ENCODE peak calls at places on chromosomes 11 and 22, in five cellular contexts. E, Q, A, X and B are unnamed samples.

GRCh38 chr11:69877235-69877634 is 58.0 kb upstream of the FGF3 start:
- DNase-seq in E (no peak), Q (no peak), A (peak; percentile 24), X (peak; percentile 2), B (no peak)

GRCh38 chr11:66701432-66702240 is 23.9 kb upstream of the RBM4B start:
- DNase-seq in E (peak; percentile 43), Q (no peak), A (no peak), X (peak; percentile 33), B (no peak)

GRCh38 chr11:104343578-104343977 is 179.6 kb upstream of the PDGFD start:
- DNase-seq in E (no peak), Q (no peak), A (no peak), X (no peak), B (no peak)

GRCh38 chr11:8342821-8343681 is 79.4 kb upstream of the LMO1 start:
- DNase-seq in E (no peak), Q (no peak), A (no peak), X (no peak), B (peak; percentile 89)

GRCh38 chr22:41951898-41952474 is at the start of gene SMIM45:
- DNase-seq in E (no peak), Q (no peak), A (no peak), X (no peak), B (no peak)

GRCh38 chr11:130115218-130115617 is 44.4 kb upstream of the ST14 start:
- DNase-seq in E (no peak), Q (no peak), A (no peak), X (no peak), B (no peak)

GRCh38 chr11:128388182-128388815 is 199.1 kb downstream of the ETS1 start:
- DNase-seq in E (peak; percentile 58), Q (no peak), A (no peak), X (no peak), B (no peak)

GRCh38 chr11:1442807-1443366 is 43.7 kb downstream of the MOB2 start:
- DNase-seq in E (no peak), Q (no peak), A (no peak), X (no peak), B (peak; percentile 4)

GRCh38 chr11:9529333-9529648 is 44.2 kb upstream of the WEE1 start:
- DNase-seq in E (peak; percentile 68), Q (no peak), A (no peak), X (peak; percentile 40), B (no peak)

GRCh38 chr11:114190630-114191029 is 105.6 kb upstream of the NNMT start:
- DNase-seq in E (no peak), Q (no peak), A (no peak), X (no peak), B (no peak)

GRCh38 chr11:99171330-99171729 is 150.6 kb downstream of the CNTN5 start:
- DNase-seq in E (no peak), Q (no peak), A (no peak), X (no peak), B (no peak)

GRCh38 chr11:100716848-100717247 is 29.8 kb downstream of the ARHGAP42 start:
- DNase-seq in E (no peak), Q (no peak), A (no peak), X (no peak), B (no peak)

GRCh38 chr22:19291218-19291579 is 320 bp downstream of the CLTCL1 start:
- DNase-seq in E (peak; percentile 28), Q (peak; percentile 20), A (peak; percentile 53), X (peak; percentile 46), B (no peak)

GRCh38 chr22:40044102-40044869 is 49.5 kb downstream of the FAM83F start:
- DNase-seq in E (peak; percentile 98), Q (peak; percentile 99), A (peak; percentile 99), X (peak; percentile 98), B (peak; percentile 99)

GRCh38 chr22:18984564-18984963 is 48.5 kb upstream of the PRODH start:
- DNase-seq in E (no peak), Q (no peak), A (no peak), X (peak; percentile 5), B (no peak)

GRCh38 chr11:74019860-74020259 is 11.0 kb upstream of the UCP3 start:
- DNase-seq in E (no peak), Q (no peak), A (no peak), X (no peak), B (no peak)

GRCh38 chr11:86116386-86116726 is 47.5 kb upstream of the PICALM start:
- DNase-seq in E (no peak), Q (peak; percentile 15), A (no peak), X (no peak), B (peak; percentile 47)

GRCh38 chr22:24500251-24500820 is 5.2 kb downstream of the UPB1 start:
- DNase-seq in E (no peak), Q (no peak), A (no peak), X (no peak), B (no peak)

GRCh38 chr11:126544311-126545056 is 189.0 kb downstream of the ST3GAL4 start:
- DNase-seq in E (peak; percentile 25), Q (no peak), A (no peak), X (no peak), B (no peak)

GRCh38 chr11:2089536-2090165 is 49.5 kb downstream of the IGF2 start:
- DNase-seq in E (no peak), Q (no peak), A (peak; percentile 34), X (peak; percentile 7), B (peak; percentile 10)

GRCh38 chr11:75577198-75577597 is 15.1 kb downstream of the SERPINH1 start:
- DNase-seq in E (peak; percentile 58), Q (peak; percentile 43), A (peak; percentile 69), X (peak; percentile 66), B (peak; percentile 12)

GRCh38 chr11:19344661-19345518 is 104.1 kb upstream of the E2F8 start:
- DNase-seq in E (peak; percentile 29), Q (no peak), A (no peak), X (peak; percentile 26), B (peak; percentile 77)

GRCh38 chr11:35579557-35580396 is 38.5 kb upstream of the FJX1 start:
- DNase-seq in E (no peak), Q (no peak), A (no peak), X (no peak), B (no peak)

GRCh38 chr11:8717876-8718753 is 35.5 kb downstream of the RPL27A start:
- DNase-seq in E (no peak), Q (no peak), A (no peak), X (peak; percentile 66), B (no peak)

GRCh38 chr11:125072210-125072960 is 9.3 kb downstream of the SLC37A2 start:
- DNase-seq in E (no peak), Q (no peak), A (peak; percentile 83), X (no peak), B (peak; percentile 82)

GRCh38 chr22:46105494-46106278 is 44.6 kb upstream of the PPARA start:
- DNase-seq in E (no peak), Q (no peak), A (peak; percentile 85), X (peak; percentile 73), B (no peak)

GRCh38 chr22:46107753-46108563 is 42.4 kb upstream of the PPARA start:
- DNase-seq in E (no peak), Q (no peak), A (no peak), X (no peak), B (no peak)

GRCh38 chr22:46107089-46107664 is 43.1 kb upstream of the PPARA start:
- DNase-seq in E (no peak), Q (no peak), A (no peak), X (peak; percentile 90), B (no peak)

GRCh38 chr22:46104881-46105493 is 45.3 kb upstream of the PPARA start:
- DNase-seq in E (no peak), Q (no peak), A (no peak), X (no peak), B (no peak)

DNA sequence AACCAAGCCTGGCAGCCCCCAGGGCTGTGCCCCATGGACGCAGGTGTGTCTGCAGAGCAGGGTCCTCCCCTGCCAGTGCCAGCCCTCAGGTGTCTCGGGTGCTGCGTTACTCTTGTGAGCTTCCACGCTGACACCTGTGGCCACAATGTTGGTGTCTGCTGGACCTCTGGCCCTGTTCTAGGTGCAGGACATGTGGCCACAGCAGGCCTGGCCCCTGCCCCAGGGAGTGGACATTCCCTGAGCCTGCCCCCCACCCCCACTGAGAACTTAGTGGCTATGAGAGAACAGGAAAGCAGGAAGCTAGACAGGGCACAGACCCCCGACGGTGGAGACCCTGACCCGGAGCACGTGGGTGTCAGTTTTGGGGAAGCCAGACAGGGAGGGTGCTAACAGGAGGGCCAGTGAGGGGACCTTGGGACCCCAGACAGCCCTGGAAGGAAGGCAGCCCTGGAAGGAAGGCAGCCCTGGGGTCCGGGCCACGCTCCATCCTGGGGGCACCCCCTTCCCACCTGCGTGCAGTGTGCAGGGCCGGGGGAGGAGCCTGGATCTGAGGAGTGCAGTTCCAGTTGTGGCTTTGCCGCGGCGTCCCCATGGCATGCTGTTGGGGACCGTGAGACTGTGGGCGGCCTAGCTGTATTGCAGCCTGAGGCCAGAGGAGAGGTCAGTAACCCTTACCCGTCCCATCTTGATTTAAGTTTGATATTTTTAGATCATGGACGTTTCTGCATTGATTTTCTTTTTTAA is 43.9 kb upstream of the PPARA start:
- DNase-seq in E (no peak), Q (no peak), A (no peak), X (no peak), B (no peak)
- H3K4me1 ChIP-seq in E (no peaks in the 10 kb centered on the region), Q (no peaks in the 10 kb centered on the region), A (no peaks in the 10 kb centered on the region), X (peaks cover 98% of the 10 kb centered on the region), B (no peaks in the 10 kb centered on the region)

GRCh38 chr11:47330002-47330911 is 22.2 kb downstream of the MYBPC3 start:
- DNase-seq in E (no peak), Q (no peak), A (no peak), X (no peak), B (no peak)
- H3K4me1 ChIP-seq in E (peaks cover 7% of the 10 kb centered on the region), Q (no peaks in the 10 kb centered on the region), A (no peaks in the 10 kb centered on the region), X (no peaks in the 10 kb centered on the region), B (no peaks in the 10 kb centered on the region)

GRCh38 chr11:15878756-15879155 is 477.6 kb downstream of the SOX6 start:
- DNase-seq in E (no peak), Q (no peak), A (no peak), X (no peak), B (no peak)

GRCh38 chr11:15875393-15875792 is 481.0 kb downstream of the SOX6 start:
- DNase-seq in E (no peak), Q (no peak), A (no peak), X (no peak), B (no peak)

GRCh38 chr11:15873501-15873900 is 482.8 kb downstream of the SOX6 start:
- DNase-seq in E (no peak), Q (no peak), A (no peak), X (no peak), B (no peak)

GRCh38 chr11:15874699-15875098 is 481.6 kb downstream of the SOX6 start:
- DNase-seq in E (no peak), Q (no peak), A (no peak), X (no peak), B (no peak)

GRCh38 chr11:15875934-15876333 is 480.4 kb downstream of the SOX6 start:
- DNase-seq in E (no peak), Q (no peak), A (no peak), X (no peak), B (no peak)
- H3K4me1 ChIP-seq in E (no peaks in the 10 kb centered on the region), Q (no peaks in the 10 kb centered on the region), A (no peaks in the 10 kb centered on the region), X (no peaks in the 10 kb centered on the region), B (no peaks in the 10 kb centered on the region)

GRCh38 chr22:36343070-36343719 is 44.6 kb downstream of the MYH9 start:
- DNase-seq in E (no peak), Q (no peak), A (no peak), X (no peak), B (no peak)

GRCh38 chr22:36343720-36344105 is 44.1 kb downstream of the MYH9 start:
- DNase-seq in E (no peak), Q (no peak), A (no peak), X (peak; percentile 38), B (no peak)

GRCh38 chr22:36339171-36340065 is 48.3 kb downstream of the MYH9 start:
- DNase-seq in E (no peak), Q (no peak), A (no peak), X (no peak), B (no peak)

GRCh38 chr22:36340621-36341020 is 47.1 kb downstream of the MYH9 start:
- DNase-seq in E (no peak), Q (no peak), A (no peak), X (no peak), B (no peak)

GRCh38 chr22:36341640-36342041 is 46.1 kb downstream of the MYH9 start:
- DNase-seq in E (no peak), Q (no peak), A (no peak), X (no peak), B (no peak)
- H3K4me1 ChIP-seq in E (peaks cover 17% of the 10 kb centered on the region), Q (peaks cover 81% of the 10 kb centered on the region), A (peaks cover 10% of the 10 kb centered on the region), X (peaks cover 68% of the 10 kb centered on the region), B (peaks cover 32% of the 10 kb centered on the region)